ENCODE peak calls at places on chromosomes 3 and 15, in four cellular contexts. R is MM.1S, U is HFF-Myc, L is A549. O is an unnamed sample.

GRCh38 chr3:157127831-157128767 is 31.8 kb downstream of the CCNL1 start:
- DNase-seq in R (peak; percentile 32), U (no peak), L (peak; percentile 69), O (no peak)

GRCh38 chr3:160876568-160877100 is 120.6 kb downstream of the PPM1L start:
- DNase-seq in R (no peak), U (no peak), L (no peak), O (no peak)

GRCh38 chr15:70018646-70019600 is 78.8 kb downstream of the TLE3 start:
- DNase-seq in R (peak; percentile 59), U (no peak), L (no peak), O (no peak)

GRCh38 chr3:171806200-171807128 is 3.8 kb downstream of the PLD1 start:
- DNase-seq in R (no peak), U (peak; percentile 84), L (peak; percentile 90), O (no peak)

GRCh38 chr3:170132335-170132734 is 49.2 kb downstream of the PHC3 start:
- DNase-seq in R (peak; percentile 91), U (no peak), L (peak; percentile 11), O (no peak)

GRCh38 chr3:31132132-31132769 is 237.8 kb upstream of the GADL1 start:
- DNase-seq in R (peak; percentile 37), U (peak; percentile 25), L (peak; percentile 37), O (peak; percentile 30)

GRCh38 chr3:177602601-177603136 is 405.4 kb upstream of the TBL1XR1 start:
- DNase-seq in R (no peak), U (no peak), L (no peak), O (no peak)

GRCh38 chr15:39127151-39127815 is 453.6 kb upstream of the THBS1 start:
- DNase-seq in R (no peak), U (no peak), L (peak; percentile 38), O (no peak)

GRCh38 chr3:10240799-10241198 is 7.5 kb upstream of the TATDN2 start:
- DNase-seq in R (no peak), U (no peak), L (no peak), O (no peak)

GRCh38 chr3:51970606-51971300 is 3.1 kb downstream of the ABHD14B start:
- DNase-seq in R (no peak), U (no peak), L (no peak), O (no peak)

GRCh38 chr15:57156210-57156887 is 220.0 kb upstream of the CGNL1 start:
- DNase-seq in R (no peak), U (no peak), L (no peak), O (peak; percentile 45)

GRCh38 chr15:68700395-68701123 is 120.1 kb downstream of the ANP32A start:
- DNase-seq in R (no peak), U (peak; percentile 22), L (no peak), O (no peak)

GRCh38 chr15:62988701-62989100 is 53.8 kb upstream of the TPM1 start:
- DNase-seq in R (no peak), U (no peak), L (no peak), O (no peak)

GRCh38 chr3:12768579-12769527 is 9.8 kb upstream of the TMEM40 start:
- DNase-seq in R (no peak), U (no peak), L (no peak), O (no peak)
- TF ChIP-seq CTCF in R (no peak), U (no peak), L (no peak), O (no peak)

DNA sequence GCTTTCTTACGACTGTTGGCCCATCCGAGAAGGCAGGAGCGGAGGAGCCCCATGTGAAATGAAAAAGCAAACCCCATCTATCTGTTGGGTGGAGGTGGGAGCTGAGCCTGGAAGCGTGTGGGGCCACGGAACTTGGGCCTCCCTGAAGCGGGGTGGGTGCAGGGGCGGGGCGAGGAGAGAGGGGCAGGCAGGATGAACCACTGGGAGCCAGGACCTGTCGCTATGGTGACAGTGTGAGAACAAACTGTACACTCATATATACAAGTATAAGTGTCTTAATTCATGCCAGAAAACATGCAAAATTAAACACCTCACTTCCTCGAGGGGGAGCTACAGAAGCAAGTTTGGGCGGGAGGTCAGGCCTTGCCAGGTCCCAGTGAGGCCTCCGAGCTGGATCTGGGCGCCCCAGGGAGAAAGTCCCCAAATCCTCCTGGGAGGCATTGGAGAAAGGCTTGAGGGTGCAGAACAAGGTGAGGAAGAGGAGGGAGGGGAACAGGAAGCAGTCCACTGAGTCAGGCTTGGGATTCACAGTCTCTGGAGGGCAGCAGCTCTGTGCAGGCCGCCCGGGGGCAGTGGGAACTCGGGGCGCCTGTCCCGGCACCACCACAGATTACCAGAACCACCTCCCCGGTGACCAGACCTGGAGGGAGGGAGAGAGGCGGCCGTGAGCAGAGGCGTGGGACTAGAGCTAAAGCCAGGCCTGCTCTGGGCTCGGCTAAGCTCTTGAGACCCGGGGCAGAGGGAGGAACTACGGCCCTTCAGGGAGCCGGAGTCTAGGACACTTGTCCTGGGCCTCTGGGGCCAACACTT is 34.8 kb downstream of the RBPMS2 start:
- DNase-seq in R (peak; percentile 22), U (peak; percentile 31), L (peak; percentile 64), O (peak; percentile 72)
- TF ChIP-seq CTCF in R (peak; percentile 21), U (no peak), L (no peak), O (peak; percentile 28)

DNA sequence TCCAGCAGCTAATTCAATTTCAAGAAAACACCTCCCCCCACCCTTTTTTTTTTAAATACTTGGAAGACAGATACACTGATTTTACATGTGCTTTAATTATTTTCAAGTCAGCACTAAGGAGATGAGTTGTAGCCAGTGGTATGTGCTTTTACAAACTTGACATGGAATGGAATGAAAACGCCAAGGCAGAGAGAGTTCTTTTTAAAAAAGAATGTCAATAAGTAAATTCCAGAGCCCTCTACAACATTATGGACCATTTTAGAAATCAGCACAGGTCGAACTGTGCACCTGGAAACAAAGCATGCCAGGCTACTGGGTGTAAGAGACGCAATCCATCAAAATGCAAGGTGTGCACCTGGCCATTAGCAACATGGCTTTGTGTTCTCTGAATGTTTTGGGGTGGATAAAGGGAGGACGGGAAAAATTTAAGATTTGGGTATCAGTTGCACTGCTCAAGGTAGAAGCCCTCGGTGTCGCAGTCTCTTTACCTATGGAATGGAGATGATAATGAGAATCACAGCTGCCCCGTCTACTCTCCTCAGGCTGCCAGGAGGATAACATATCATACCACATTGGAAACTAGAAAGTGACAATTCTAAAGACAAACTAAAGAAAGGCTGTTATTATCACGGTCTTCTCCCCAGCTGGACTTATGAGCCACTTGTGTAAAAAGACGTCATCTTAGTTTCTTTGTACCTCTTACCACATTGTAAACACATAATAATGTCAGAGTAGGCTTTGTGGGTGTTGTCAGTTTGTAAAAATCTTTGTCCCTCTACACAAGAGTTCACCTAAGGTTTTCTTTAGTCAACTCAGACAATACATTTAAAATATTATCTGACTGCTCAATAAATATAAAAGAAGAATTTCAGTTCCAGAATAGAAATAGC is 107.4 kb upstream of the PRICKLE2 start:
- DNase-seq in R (no peak), U (no peak), L (no peak), O (no peak)
- TF ChIP-seq CTCF in R (no peak), U (no peak), L (no peak), O (no peak)

GRCh38 chr15:61184431-61184830 is 44.7 kb downstream of the RORA start:
- DNase-seq in R (no peak), U (no peak), L (no peak), O (no peak)
- TF ChIP-seq CTCF in R (peak; percentile 35), U (no peak), L (no peak), O (no peak)

DNA sequence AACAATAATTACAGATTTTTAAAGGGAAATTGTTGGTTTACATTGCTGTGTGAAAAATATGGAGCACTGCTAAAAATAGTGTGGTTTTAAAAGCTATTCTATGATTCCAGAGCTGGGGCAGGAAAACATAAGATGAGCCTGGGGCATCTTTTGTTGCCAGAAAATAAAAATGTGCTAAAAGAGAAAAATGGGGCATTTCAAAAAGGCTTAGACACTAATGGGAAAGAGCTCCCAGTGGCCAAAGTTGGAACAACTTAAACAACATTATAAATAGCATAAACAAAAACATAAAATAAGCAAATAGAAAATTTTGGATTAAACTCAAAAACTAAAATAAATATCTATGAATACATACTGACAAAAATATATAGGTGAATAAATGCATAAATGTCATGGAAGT is 478.9 kb downstream of the NLGN1 start:
- DNase-seq in R (no peak), U (no peak), L (no peak), O (no peak)
- TF ChIP-seq CTCF in R (peak; percentile 34), U (no peak), L (no peak), O (peak; percentile 23)

GRCh38 chr15:59492389-59493377 is 54.7 kb downstream of the FAM81A start:
- DNase-seq in R (peak; percentile 21), U (peak; percentile 32), L (peak; percentile 81), O (no peak)

GRCh38 chr15:59491062-59491461 is 53.1 kb downstream of the FAM81A start:
- DNase-seq in R (no peak), U (no peak), L (no peak), O (no peak)
- TF ChIP-seq CTCF in R (no peak), U (no peak), L (no peak), O (no peak)